ENCODE peak calls at places on chromosomes 11 and 22, in four cellular contexts. One of them, this sample, is unnamed.

GRCh38 chr22:43944670-43945430 is 10.4 kb upstream of the SAMM50 start:
- DNase-seq in HepG2: no peak
- DNase-seq in Panc1: no peak
- DNase-seq in K562: no peak
- DNase-seq in this sample: no peak

GRCh38 chr11:104594228-104594958 is 303.9 kb downstream of the CASP12 start:
- DNase-seq in HepG2: no peak
- DNase-seq in Panc1: no peak
- DNase-seq in K562: no peak
- DNase-seq in this sample: no peak

GRCh38 chr11:67120881-67121710 is 2.0 kb downstream of the KDM2A start:
- DNase-seq in HepG2: no peak
- DNase-seq in Panc1: peak; percentile 13
- DNase-seq in K562: peak; percentile 31
- DNase-seq in this sample: no peak

GRCh38 chr11:62542111-62542745 is 4.4 kb downstream of the AHNAK start:
- DNase-seq in HepG2: no peak
- DNase-seq in Panc1: no peak
- DNase-seq in K562: no peak
- DNase-seq in this sample: no peak

GRCh38 chr11:114348200-114349191 is 51.8 kb downstream of the C11orf71 start:
- DNase-seq in HepG2: peak; percentile 39
- DNase-seq in Panc1: peak; percentile 17
- DNase-seq in K562: peak; percentile 72
- DNase-seq in this sample: peak; percentile 51

GRCh38 chr22:48180631-48181030 is 1418.2 kb downstream of the TBC1D22A start:
- DNase-seq in HepG2: no peak
- DNase-seq in Panc1: no peak
- DNase-seq in K562: no peak
- DNase-seq in this sample: no peak

GRCh38 chr22:36029406-36029755 is 757 bp upstream of the RBFOX2 start:
- DNase-seq in HepG2: no peak
- DNase-seq in Panc1: no peak
- DNase-seq in K562: no peak
- DNase-seq in this sample: no peak

GRCh38 chr11:68946416-68947090 is 34.2 kb downstream of the MRGPRD start:
- DNase-seq in HepG2: no peak
- DNase-seq in Panc1: no peak
- DNase-seq in K562: no peak
- DNase-seq in this sample: no peak

GRCh38 chr11:4569075-4569474 is 12.5 kb upstream of the OR52I2 start:
- DNase-seq in HepG2: no peak
- DNase-seq in Panc1: no peak
- DNase-seq in K562: no peak
- DNase-seq in this sample: no peak

GRCh38 chr22:30890689-30891442 is 77.7 kb downstream of the MORC2 start:
- DNase-seq in HepG2: no peak
- DNase-seq in Panc1: peak; percentile 7
- DNase-seq in K562: peak; percentile 43
- DNase-seq in this sample: peak; percentile 10

GRCh38 chr11:20057055-20057943 is 103.0 kb downstream of the DBX1 start:
- DNase-seq in HepG2: no peak
- DNase-seq in Panc1: no peak
- DNase-seq in K562: no peak
- DNase-seq in this sample: no peak

GRCh38 chr11:12411806-12412727 is 34.7 kb downstream of the PARVA start:
- DNase-seq in HepG2: peak; percentile 31
- DNase-seq in Panc1: no peak
- DNase-seq in K562: peak; percentile 73
- DNase-seq in this sample: peak; percentile 56

GRCh38 chr11:15969701-15970329 is 386.5 kb downstream of the SOX6 start:
- DNase-seq in HepG2: no peak
- DNase-seq in Panc1: no peak
- DNase-seq in K562: no peak
- DNase-seq in this sample: no peak

GRCh38 chr22:41799486-41800347 is 762 bp upstream of the CCDC134 start:
- DNase-seq in HepG2: no peak
- DNase-seq in Panc1: no peak
- DNase-seq in K562: peak; percentile 44
- DNase-seq in this sample: no peak
- TF ChIP-seq TCF7L2 in HepG2: no peak
- TF ChIP-seq TCF7L2 in Panc1: no peak
- TF ChIP-seq TCF7L2 in K562: no peak
- TF ChIP-seq TCF7L2 in this sample: no peak

DNA sequence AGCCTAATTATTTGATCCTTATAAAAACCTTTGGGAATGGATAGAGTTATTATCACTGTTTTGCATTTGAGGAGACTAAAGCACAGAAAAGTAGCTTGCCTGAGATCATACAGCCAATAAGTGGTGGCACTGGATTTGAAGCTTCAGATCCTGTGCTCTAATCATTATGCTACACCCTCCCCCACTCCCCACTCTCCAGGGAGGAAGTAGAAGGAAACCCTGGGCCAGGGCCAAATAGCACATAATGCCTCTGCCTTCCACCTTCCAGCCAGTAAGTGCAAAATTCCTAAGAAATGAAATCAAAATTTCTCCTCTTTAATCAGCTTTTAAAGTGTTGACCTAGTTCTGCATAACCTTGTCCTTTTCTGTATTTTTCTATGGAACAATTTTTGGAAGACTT is 61.6 kb downstream of the SIK2 start:
- DNase-seq in HepG2: no peak
- DNase-seq in Panc1: no peak
- DNase-seq in K562: peak; percentile 16
- DNase-seq in this sample: no peak
- TF ChIP-seq TCF7L2 in HepG2: no peak
- TF ChIP-seq TCF7L2 in Panc1: no peak
- TF ChIP-seq TCF7L2 in K562: no peak
- TF ChIP-seq TCF7L2 in this sample: no peak

GRCh38 chr11:122081073-122081472 is 34.9 kb downstream of the BLID start:
- DNase-seq in HepG2: no peak
- DNase-seq in Panc1: no peak
- DNase-seq in K562: no peak
- DNase-seq in this sample: no peak
- TF ChIP-seq TCF7L2 in HepG2: no peak
- TF ChIP-seq TCF7L2 in Panc1: no peak
- TF ChIP-seq TCF7L2 in K562: no peak
- TF ChIP-seq TCF7L2 in this sample: no peak

GRCh38 chr11:85806876-85807275 is 4.1 kb downstream of the SYTL2 start:
- DNase-seq in HepG2: no peak
- DNase-seq in Panc1: no peak
- DNase-seq in K562: no peak
- DNase-seq in this sample: no peak

GRCh38 chr11:85810521-85810870 is 445 bp downstream of the SYTL2 start:
- DNase-seq in HepG2: no peak
- DNase-seq in Panc1: no peak
- DNase-seq in K562: no peak
- DNase-seq in this sample: no peak

GRCh38 chr11:85809881-85810280 is 1.1 kb downstream of the SYTL2 start:
- DNase-seq in HepG2: peak; percentile 9
- DNase-seq in Panc1: no peak
- DNase-seq in K562: peak; percentile 6
- DNase-seq in this sample: no peak

GRCh38 chr11:85810871-85811611 is at the start of gene SYTL2:
- DNase-seq in HepG2: peak; percentile 6
- DNase-seq in Panc1: no peak
- DNase-seq in K562: peak; percentile 57
- DNase-seq in this sample: no peak

DNA sequence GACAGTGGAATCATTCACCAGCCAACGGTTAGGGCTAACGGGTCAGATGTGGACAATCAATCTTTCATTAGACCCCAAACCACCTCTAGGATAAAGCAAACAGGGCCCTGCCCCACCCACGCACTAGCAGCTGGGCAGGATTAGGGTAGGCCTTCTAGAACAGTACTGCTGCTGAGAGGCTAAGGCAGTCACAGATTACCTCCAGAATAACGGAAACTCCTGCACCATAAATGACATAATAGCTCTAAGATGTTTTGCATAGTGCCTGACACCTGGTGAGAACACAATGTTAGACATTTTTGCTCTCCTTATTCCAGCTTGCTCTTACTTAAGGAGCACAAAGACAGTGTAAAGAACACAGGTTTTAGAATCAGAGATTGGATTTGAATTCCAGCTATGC is 1.8 kb downstream of the SYTL2 start:
- DNase-seq in HepG2: no peak
- DNase-seq in Panc1: no peak
- DNase-seq in K562: peak; percentile 3
- DNase-seq in this sample: no peak
- TF ChIP-seq TCF7L2 in HepG2: no peak
- TF ChIP-seq TCF7L2 in Panc1: no peak
- TF ChIP-seq TCF7L2 in K562: no peak
- TF ChIP-seq TCF7L2 in this sample: no peak

GRCh38 chr11:58446294-58446693 is 4.3 kb upstream of the OR5B12 start:
- DNase-seq in HepG2: no peak
- DNase-seq in Panc1: no peak
- DNase-seq in K562: peak; percentile 49
- DNase-seq in this sample: no peak
- TF ChIP-seq TCF7L2 in HepG2: no peak
- TF ChIP-seq TCF7L2 in Panc1: no peak
- TF ChIP-seq TCF7L2 in K562: no peak
- TF ChIP-seq TCF7L2 in this sample: no peak

GRCh38 chr11:23540101-23540561 is 679.9 kb upstream of the CCDC179 start:
- DNase-seq in HepG2: peak; percentile 44
- DNase-seq in Panc1: peak; percentile 32
- DNase-seq in K562: peak; percentile 13
- DNase-seq in this sample: no peak
- TF ChIP-seq TCF7L2 in HepG2: no peak
- TF ChIP-seq TCF7L2 in Panc1: no peak
- TF ChIP-seq TCF7L2 in K562: no peak
- TF ChIP-seq TCF7L2 in this sample: no peak

GRCh38 chr11:128549256-128549944 is 38.0 kb downstream of the ETS1 start:
- DNase-seq in HepG2: no peak
- DNase-seq in Panc1: no peak
- DNase-seq in K562: no peak
- DNase-seq in this sample: no peak
- TF ChIP-seq TCF7L2 in HepG2: no peak
- TF ChIP-seq TCF7L2 in Panc1: no peak
- TF ChIP-seq TCF7L2 in K562: no peak
- TF ChIP-seq TCF7L2 in this sample: no peak